ENCODE peak calls at places on chromosome 10, in four cellular contexts. One of them, this sample, is unnamed.

GRCh38 chr10:97376413-97376812 is 24.7 kb downstream of the RRP12 start:
- DNase-seq in left ventricle myocardium inferior: no peak
- DNase-seq in transverse colon: no peak
- DNase-seq in psoas muscle: no peak
- DNase-seq in this sample: no peak

GRCh38 chr10:60148266-60148840 is 241.3 kb downstream of the ANK3 start:
- DNase-seq in left ventricle myocardium inferior: no peak
- DNase-seq in transverse colon: peak; percentile 41
- DNase-seq in psoas muscle: no peak
- DNase-seq in this sample: no peak

GRCh38 chr10:58666024-58666423 is 153.4 kb downstream of the BICC1 start:
- DNase-seq in left ventricle myocardium inferior: no peak
- DNase-seq in transverse colon: peak; percentile 17
- DNase-seq in psoas muscle: no peak
- DNase-seq in this sample: no peak

GRCh38 chr10:111677747-111678146 is 505.8 kb downstream of the GPAM start:
- DNase-seq in left ventricle myocardium inferior: no peak
- DNase-seq in transverse colon: no peak
- DNase-seq in psoas muscle: no peak
- DNase-seq in this sample: no peak

GRCh38 chr10:71272122-71272771 is 46.8 kb upstream of the SLC29A3 start:
- DNase-seq in left ventricle myocardium inferior: no peak
- DNase-seq in transverse colon: no peak
- DNase-seq in psoas muscle: no peak
- DNase-seq in this sample: peak; percentile 59

GRCh38 chr10:102175415-102175814 is 23.2 kb downstream of the NOLC1 start:
- DNase-seq in left ventricle myocardium inferior: no peak
- DNase-seq in transverse colon: no peak
- DNase-seq in psoas muscle: no peak
- DNase-seq in this sample: no peak

GRCh38 chr10:13503745-13504463 is 24.9 kb downstream of the BEND7 start:
- DNase-seq in left ventricle myocardium inferior: no peak
- DNase-seq in transverse colon: no peak
- DNase-seq in psoas muscle: no peak
- DNase-seq in this sample: no peak

GRCh38 chr10:17119845-17120244 is 9.8 kb downstream of the CUBN start:
- DNase-seq in left ventricle myocardium inferior: no peak
- DNase-seq in transverse colon: no peak
- DNase-seq in psoas muscle: no peak
- DNase-seq in this sample: no peak

GRCh38 chr10:29353887-29354561 is 65.2 kb downstream of the LYZL1 start:
- DNase-seq in left ventricle myocardium inferior: no peak
- DNase-seq in transverse colon: no peak
- DNase-seq in psoas muscle: no peak
- DNase-seq in this sample: no peak

GRCh38 chr10:118472961-118473675 is 122.3 kb downstream of the PRLHR start:
- DNase-seq in left ventricle myocardium inferior: no peak
- DNase-seq in transverse colon: no peak
- DNase-seq in psoas muscle: no peak
- DNase-seq in this sample: no peak

GRCh38 chr10:71161429-71161828 is 50.9 kb upstream of the UNC5B start:
- DNase-seq in left ventricle myocardium inferior: no peak
- DNase-seq in transverse colon: no peak
- DNase-seq in psoas muscle: no peak
- DNase-seq in this sample: no peak

GRCh38 chr10:73629165-73629564 is 12.1 kb downstream of the MYOZ1 start:
- DNase-seq in left ventricle myocardium inferior: no peak
- DNase-seq in transverse colon: no peak
- DNase-seq in psoas muscle: no peak
- DNase-seq in this sample: no peak

DNA sequence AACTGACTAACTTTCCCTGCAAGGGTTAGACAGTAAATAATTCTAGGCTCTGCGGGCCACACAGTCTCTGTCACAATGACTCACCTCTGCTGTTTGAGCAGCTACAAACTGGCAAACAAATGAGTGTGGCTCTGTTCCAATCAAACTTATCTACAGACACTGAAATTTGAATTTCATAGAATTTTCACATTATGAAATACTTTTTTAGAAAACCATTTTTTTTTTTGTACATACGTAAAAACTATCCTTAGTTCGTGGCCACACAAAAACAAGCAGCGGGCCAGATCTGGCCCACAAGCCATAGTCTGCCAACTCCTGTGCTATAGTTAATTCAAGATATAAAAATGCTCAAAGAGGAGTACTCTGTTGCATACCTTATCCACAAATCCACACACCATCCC is 32.6 kb downstream of the PIP4K2A start:
- DNase-seq in left ventricle myocardium inferior: no peak
- DNase-seq in transverse colon: no peak
- DNase-seq in psoas muscle: no peak
- DNase-seq in this sample: no peak
- H3K4me1 ChIP-seq in left ventricle myocardium inferior: peaks cover 43% of the 10 kb centered on the region
- H3K4me1 ChIP-seq in transverse colon: no peaks in the 10 kb centered on the region
- H3K4me1 ChIP-seq in psoas muscle: no peaks in the 10 kb centered on the region
- H3K4me1 ChIP-seq in this sample: peaks cover 54% of the 10 kb centered on the region

DNA sequence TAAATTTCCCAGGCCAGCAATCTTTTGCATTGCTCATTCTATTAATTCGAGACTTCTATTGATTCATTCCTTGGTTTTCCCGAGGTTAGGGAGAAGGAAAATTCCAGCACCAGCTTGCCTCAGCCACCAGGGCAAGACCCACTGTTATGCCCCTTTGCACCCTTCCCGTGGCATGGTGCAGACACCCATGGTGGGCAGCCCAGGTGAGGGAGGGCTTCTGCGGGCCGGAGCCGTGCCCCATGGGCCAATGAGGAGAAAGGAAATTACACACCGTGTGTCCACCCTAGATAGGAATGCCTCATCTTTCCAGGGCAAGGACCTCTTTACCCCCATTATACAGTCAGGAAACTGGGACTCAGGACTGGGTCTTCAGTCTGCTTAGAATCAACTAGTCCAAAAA is 4.5 kb upstream of the GRID1 start:
- DNase-seq in left ventricle myocardium inferior: no peak
- DNase-seq in transverse colon: no peak
- DNase-seq in psoas muscle: no peak
- DNase-seq in this sample: peak; percentile 21
- H3K27me3 ChIP-seq in left ventricle myocardium inferior: peaks cover 84% of the 10 kb centered on the region
- H3K27me3 ChIP-seq in transverse colon: peaks cover 70% of the 10 kb centered on the region
- H3K27me3 ChIP-seq in psoas muscle: no peaks in the 10 kb centered on the region
- H3K27me3 ChIP-seq in this sample: peaks cover 78% of the 10 kb centered on the region

GRCh38 chr10:3222068-3222467 is 49.5 kb upstream of the PITRM1 start:
- DNase-seq in left ventricle myocardium inferior: no peak
- DNase-seq in transverse colon: no peak
- DNase-seq in psoas muscle: no peak
- DNase-seq in this sample: no peak
- TF ChIP-seq CTCF in left ventricle myocardium inferior: peak; percentile 15
- TF ChIP-seq CTCF in transverse colon: no peak
- TF ChIP-seq CTCF in psoas muscle: no peak
- TF ChIP-seq CTCF in this sample: no peak

DNA sequence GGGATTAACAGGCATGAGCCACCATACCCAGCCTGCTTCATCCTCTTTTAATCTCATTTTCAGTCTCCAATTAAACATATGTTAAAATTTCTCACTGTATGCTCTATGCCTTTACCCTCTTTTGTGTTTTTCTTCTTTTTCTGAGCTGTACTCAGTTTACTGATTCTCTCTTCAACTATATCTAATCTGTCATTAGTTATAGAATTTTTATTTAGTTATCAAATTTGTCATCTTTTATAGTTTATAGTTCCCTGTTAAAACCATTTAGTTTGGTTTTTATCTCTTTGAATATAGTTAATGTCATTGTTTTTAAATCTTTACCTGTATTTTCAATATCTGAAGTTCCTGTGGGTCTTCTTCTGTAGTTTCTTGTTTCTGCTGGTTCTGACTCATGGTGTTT is 93.3 kb downstream of the KAT6B start:
- DNase-seq in left ventricle myocardium inferior: no peak
- DNase-seq in transverse colon: no peak
- DNase-seq in psoas muscle: no peak
- DNase-seq in this sample: no peak
- H3K4me1 ChIP-seq in left ventricle myocardium inferior: peaks cover 54% of the 10 kb centered on the region
- H3K4me1 ChIP-seq in transverse colon: peaks cover 8% of the 10 kb centered on the region
- H3K4me1 ChIP-seq in psoas muscle: peaks cover 71% of the 10 kb centered on the region
- H3K4me1 ChIP-seq in this sample: peaks cover 22% of the 10 kb centered on the region